ENCODE peak calls at places on chromosome 20, in six cellular contexts. One of them, this sample, is unnamed.

GRCh38 chr20:39124064-39124463 is 161.9 kb downstream of the DHX35 start:
- DNase-seq in right cardiac atrium: no peak
- DNase-seq in AG10803: no peak
- DNase-seq in aorta: no peak
- DNase-seq in PC-3: peak
- DNase-seq in heart right ventricle: no peak
- DNase-seq in this sample: no peak

GRCh38 chr20:20491110-20491783 is 123.3 kb downstream of the INSM1 start:
- DNase-seq in aorta: no peak
- DNase-seq in PC-3: peak
- DNase-seq in AG10803: peak
- DNase-seq in heart right ventricle: no peak
- DNase-seq in right cardiac atrium: no peak
- DNase-seq in this sample: peak

GRCh38 chr20:36004045-36004444 is 35.7 kb downstream of the CNBD2 start:
- DNase-seq in AG10803: no peak
- DNase-seq in right cardiac atrium: no peak
- DNase-seq in aorta: no peak
- DNase-seq in heart right ventricle: no peak
- DNase-seq in PC-3: no peak
- DNase-seq in this sample: no peak

GRCh38 chr20:35823937-35824336 is 52.1 kb downstream of the PHF20 start:
- DNase-seq in PC-3: no peak
- DNase-seq in heart right ventricle: no peak
- DNase-seq in AG10803: peak
- DNase-seq in aorta: no peak
- DNase-seq in right cardiac atrium: no peak
- DNase-seq in this sample: no peak

GRCh38 chr20:44720617-44720993 is 5.4 kb downstream of the CCN5 start:
- DNase-seq in heart right ventricle: no peak
- DNase-seq in aorta: peak
- DNase-seq in PC-3: peak
- DNase-seq in right cardiac atrium: peak
- DNase-seq in AG10803: peak
- DNase-seq in this sample: peak

GRCh38 chr20:62576815-62577214 is 65.5 kb upstream of the SLCO4A1 start:
- DNase-seq in aorta: no peak
- DNase-seq in AG10803: peak
- DNase-seq in heart right ventricle: no peak
- DNase-seq in right cardiac atrium: peak
- DNase-seq in PC-3: peak
- DNase-seq in this sample: peak

GRCh38 chr20:20710847-20711315 is 1.6 kb downstream of the RALGAPA2 start:
- DNase-seq in right cardiac atrium: no peak
- DNase-seq in AG10803: no peak
- DNase-seq in aorta: no peak
- DNase-seq in heart right ventricle: no peak
- DNase-seq in PC-3: peak
- DNase-seq in this sample: no peak

GRCh38 chr20:24694157-24694726 is 224.8 kb downstream of the SYNDIG1 start:
- DNase-seq in PC-3: no peak
- DNase-seq in heart right ventricle: no peak
- DNase-seq in aorta: no peak
- DNase-seq in AG10803: no peak
- DNase-seq in right cardiac atrium: peak
- DNase-seq in this sample: no peak

GRCh38 chr20:2026004-2026403 is 32.1 kb upstream of the PDYN start:
- DNase-seq in aorta: no peak
- DNase-seq in AG10803: no peak
- DNase-seq in heart right ventricle: no peak
- DNase-seq in right cardiac atrium: no peak
- DNase-seq in PC-3: no peak
- DNase-seq in this sample: no peak

GRCh38 chr20:14992071-14992654 is 654.8 kb upstream of the FLRT3 start:
- DNase-seq in aorta: no peak
- DNase-seq in PC-3: peak
- DNase-seq in heart right ventricle: no peak
- DNase-seq in AG10803: peak
- DNase-seq in right cardiac atrium: no peak
- DNase-seq in this sample: peak

GRCh38 chr20:37347347-37347823 is 1.4 kb downstream of the SRC start:
- DNase-seq in right cardiac atrium: no peak
- DNase-seq in aorta: no peak
- DNase-seq in AG10803: no peak
- DNase-seq in heart right ventricle: no peak
- DNase-seq in PC-3: no peak
- DNase-seq in this sample: no peak

GRCh38 chr20:62356143-62356947 is 10.8 kb downstream of the LAMA5 start:
- DNase-seq in AG10803: no peak
- DNase-seq in aorta: peak
- DNase-seq in PC-3: no peak
- DNase-seq in heart right ventricle: peak
- DNase-seq in right cardiac atrium: peak
- DNase-seq in this sample: no peak

GRCh38 chr20:61628901-61629300 is 376.8 kb downstream of the CDH4 start:
- DNase-seq in right cardiac atrium: no peak
- DNase-seq in PC-3: no peak
- DNase-seq in AG10803: no peak
- DNase-seq in heart right ventricle: no peak
- DNase-seq in aorta: no peak
- DNase-seq in this sample: no peak

GRCh38 chr20:37266940-37267683 is 5.5 kb upstream of the GHRH start:
- DNase-seq in right cardiac atrium: no peak
- DNase-seq in PC-3: peak
- DNase-seq in AG10803: no peak
- DNase-seq in heart right ventricle: no peak
- DNase-seq in aorta: no peak
- DNase-seq in this sample: no peak

GRCh38 chr20:12069181-12069580 is 151.5 kb downstream of the BTBD3 start:
- DNase-seq in PC-3: no peak
- DNase-seq in AG10803: no peak
- DNase-seq in aorta: no peak
- DNase-seq in right cardiac atrium: no peak
- DNase-seq in heart right ventricle: no peak
- DNase-seq in this sample: no peak

GRCh38 chr20:57264151-57264792 is 2.2 kb downstream of the BMP7 start:
- DNase-seq in heart right ventricle: peak
- DNase-seq in right cardiac atrium: no peak
- DNase-seq in aorta: no peak
- DNase-seq in AG10803: no peak
- DNase-seq in PC-3: no peak
- DNase-seq in this sample: no peak

GRCh38 chr20:57375652-57376230 is 15.5 kb upstream of the RBM38 start:
- DNase-seq in AG10803: no peak
- DNase-seq in heart right ventricle: no peak
- DNase-seq in right cardiac atrium: no peak
- DNase-seq in aorta: no peak
- DNase-seq in PC-3: no peak
- DNase-seq in this sample: no peak

GRCh38 chr20:51354769-51355319 is 187.7 kb downstream of the NFATC2 start:
- DNase-seq in PC-3: peak
- DNase-seq in aorta: no peak
- DNase-seq in AG10803: peak
- DNase-seq in right cardiac atrium: no peak
- DNase-seq in heart right ventricle: no peak
- DNase-seq in this sample: peak

GRCh38 chr20:58010666-58011065 is 217.8 kb downstream of the ANKRD60 start:
- DNase-seq in right cardiac atrium: no peak
- DNase-seq in aorta: no peak
- DNase-seq in PC-3: no peak
- DNase-seq in heart right ventricle: no peak
- DNase-seq in AG10803: no peak
- DNase-seq in this sample: no peak

GRCh38 chr20:57509665-57510237 is 15.2 kb downstream of the CTCFL start:
- DNase-seq in right cardiac atrium: peak
- DNase-seq in PC-3: peak
- DNase-seq in AG10803: no peak
- DNase-seq in aorta: no peak
- DNase-seq in heart right ventricle: no peak
- DNase-seq in this sample: peak

GRCh38 chr20:57498425-57499400 is 26.2 kb downstream of the CTCFL start:
- DNase-seq in PC-3: peak
- DNase-seq in aorta: no peak
- DNase-seq in right cardiac atrium: peak
- DNase-seq in AG10803: peak
- DNase-seq in heart right ventricle: no peak
- DNase-seq in this sample: peak

GRCh38 chr20:43946659-43947315 is 32.1 kb downstream of the TOX2 start:
- DNase-seq in heart right ventricle: no peak
- DNase-seq in AG10803: no peak
- DNase-seq in PC-3: no peak
- DNase-seq in right cardiac atrium: no peak
- DNase-seq in aorta: no peak
- DNase-seq in this sample: no peak

GRCh38 chr20:1900321-1900791 is 5.1 kb downstream of the SIRPA start:
- DNase-seq in heart right ventricle: peak
- DNase-seq in aorta: peak
- DNase-seq in AG10803: peak
- DNase-seq in PC-3: peak
- DNase-seq in right cardiac atrium: peak
- DNase-seq in this sample: peak

GRCh38 chr20:38222923-38223742 is 37.4 kb downstream of the KIAA1755 start:
- DNase-seq in right cardiac atrium: no peak
- DNase-seq in AG10803: no peak
- DNase-seq in PC-3: no peak
- DNase-seq in heart right ventricle: no peak
- DNase-seq in aorta: no peak
- DNase-seq in this sample: no peak

DNA sequence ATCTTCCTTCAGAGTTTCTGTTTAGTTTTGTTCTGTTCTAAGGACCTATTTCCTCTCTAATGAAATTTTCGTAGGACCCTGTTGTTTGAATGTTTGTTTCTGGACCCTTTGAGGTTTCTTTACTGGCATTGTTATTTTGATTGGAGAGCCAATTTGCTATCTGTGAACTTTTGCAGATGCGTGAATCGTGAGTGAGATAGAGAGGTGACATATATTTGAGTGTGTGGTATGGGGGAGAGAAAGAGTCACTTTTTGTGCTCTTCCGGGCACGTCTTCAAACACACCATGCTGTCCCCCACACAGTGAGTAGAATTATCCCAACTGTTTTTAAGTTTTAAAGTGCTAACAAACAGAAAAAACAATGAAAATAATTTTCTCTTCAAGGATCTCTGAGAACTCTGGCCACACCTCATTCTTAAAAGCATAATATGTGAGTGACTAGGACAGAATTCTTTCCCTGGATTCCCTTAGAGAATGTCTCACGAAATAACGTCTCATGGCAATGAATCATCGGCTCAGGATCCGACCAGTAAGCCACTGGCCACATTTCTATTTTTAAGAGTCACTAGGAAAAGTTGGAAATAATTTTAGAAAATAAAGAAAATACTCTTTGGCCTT is 235.6 kb upstream of the ZNF217 start:
- DNase-seq in heart right ventricle: no peak
- DNase-seq in right cardiac atrium: no peak
- DNase-seq in aorta: no peak
- DNase-seq in PC-3: peak
- DNase-seq in AG10803: peak
- DNase-seq in this sample: peak
- H3K4me3 ChIP-seq in heart right ventricle: peak
- H3K4me3 ChIP-seq in right cardiac atrium: peak
- H3K4me3 ChIP-seq in aorta: peak
- H3K4me3 ChIP-seq in PC-3: peak
- H3K4me3 ChIP-seq in AG10803: peak
- H3K4me3 ChIP-seq in this sample: peak

GRCh38 chr20:46035713-46036112 is 6.7 kb downstream of the SLC12A5 start:
- DNase-seq in AG10803: no peak
- DNase-seq in aorta: no peak
- DNase-seq in PC-3: no peak
- DNase-seq in right cardiac atrium: no peak
- DNase-seq in heart right ventricle: no peak
- DNase-seq in this sample: no peak
- H3K4me3 ChIP-seq in AG10803: no peak
- H3K4me3 ChIP-seq in aorta: no peak
- H3K4me3 ChIP-seq in PC-3: no peak
- H3K4me3 ChIP-seq in right cardiac atrium: no peak
- H3K4me3 ChIP-seq in heart right ventricle: no peak
- H3K4me3 ChIP-seq in this sample: no peak

DNA sequence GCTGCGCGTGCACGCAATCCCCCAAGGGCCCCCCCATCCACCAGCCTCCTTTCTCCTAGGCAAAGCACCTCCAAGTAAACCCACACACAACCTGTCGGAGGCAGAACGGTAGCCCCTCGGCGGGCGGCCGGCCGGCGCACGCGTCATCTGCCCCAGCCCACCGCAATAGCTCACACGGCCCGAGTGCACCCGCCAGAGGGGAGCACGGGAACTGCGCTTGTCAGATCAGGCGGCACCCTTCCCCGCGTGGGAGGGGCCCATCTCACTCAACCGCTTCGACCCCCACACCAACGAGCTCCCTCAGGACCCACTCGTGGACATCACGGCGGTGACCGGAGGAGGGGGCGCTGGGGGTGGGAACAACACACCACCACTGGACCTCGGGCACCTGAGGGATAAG is 767.9 kb upstream of the DEFB115 start:
- DNase-seq in AG10803: no peak
- DNase-seq in heart right ventricle: no peak
- DNase-seq in aorta: no peak
- DNase-seq in PC-3: no peak
- DNase-seq in right cardiac atrium: peak
- DNase-seq in this sample: no peak
- H3K4me3 ChIP-seq in AG10803: no peak
- H3K4me3 ChIP-seq in heart right ventricle: peak
- H3K4me3 ChIP-seq in aorta: no peak
- H3K4me3 ChIP-seq in PC-3: no peak
- H3K4me3 ChIP-seq in right cardiac atrium: no peak
- H3K4me3 ChIP-seq in this sample: no peak

GRCh38 chr20:16404640-16405039 is 168.6 kb downstream of the KIF16B start:
- DNase-seq in aorta: no peak
- DNase-seq in AG10803: no peak
- DNase-seq in PC-3: no peak
- DNase-seq in right cardiac atrium: no peak
- DNase-seq in heart right ventricle: no peak
- DNase-seq in this sample: no peak

GRCh38 chr20:16404171-16404570 is 169.1 kb downstream of the KIF16B start:
- DNase-seq in AG10803: no peak
- DNase-seq in right cardiac atrium: no peak
- DNase-seq in PC-3: no peak
- DNase-seq in aorta: no peak
- DNase-seq in heart right ventricle: no peak
- DNase-seq in this sample: no peak

GRCh38 chr20:16400249-16400648 is 173.0 kb downstream of the KIF16B start:
- DNase-seq in right cardiac atrium: no peak
- DNase-seq in PC-3: no peak
- DNase-seq in aorta: no peak
- DNase-seq in heart right ventricle: no peak
- DNase-seq in AG10803: no peak
- DNase-seq in this sample: no peak

GRCh38 chr20:16407251-16408067 is 165.8 kb downstream of the KIF16B start:
- DNase-seq in PC-3: peak
- DNase-seq in AG10803: no peak
- DNase-seq in aorta: no peak
- DNase-seq in heart right ventricle: no peak
- DNase-seq in right cardiac atrium: no peak
- DNase-seq in this sample: peak

DNA sequence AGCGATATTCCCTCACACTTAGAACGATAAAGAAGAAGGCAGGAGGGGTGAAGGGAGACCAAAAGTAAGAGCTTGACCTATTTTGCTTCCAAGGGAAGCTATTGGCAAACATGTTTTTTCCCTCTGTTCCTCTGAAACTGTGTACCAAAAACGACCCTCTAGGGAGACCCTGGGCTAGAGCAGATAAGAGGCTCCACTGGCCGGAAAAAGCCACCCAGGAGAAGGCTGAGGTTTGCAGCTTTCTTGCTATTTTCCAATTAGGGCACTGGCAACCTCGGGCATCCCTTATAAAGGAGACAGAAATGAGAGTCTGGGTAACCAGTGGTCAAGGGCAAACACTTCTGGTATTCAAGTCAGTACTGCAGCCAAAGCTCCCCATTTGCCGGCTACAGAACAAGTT is 168.0 kb downstream of the KIF16B start:
- DNase-seq in PC-3: no peak
- DNase-seq in right cardiac atrium: no peak
- DNase-seq in heart right ventricle: no peak
- DNase-seq in aorta: no peak
- DNase-seq in AG10803: no peak
- DNase-seq in this sample: no peak
- H3K4me3 ChIP-seq in PC-3: no peak
- H3K4me3 ChIP-seq in right cardiac atrium: no peak
- H3K4me3 ChIP-seq in heart right ventricle: no peak
- H3K4me3 ChIP-seq in aorta: no peak
- H3K4me3 ChIP-seq in AG10803: no peak
- H3K4me3 ChIP-seq in this sample: no peak

This sample was measured in adipocyte.